ENCODE peak calls at places on chromosomes 3 and 15, in six cellular contexts. H is A172; I is stimulated activated CD8-positive, alpha-beta memory T cell treated with anti-CD3 and anti-CD28 coated beads, Interleukin-4, amount 100 ng/mL, for 1 hour; C is NCI-H69; K is stimulated activated CD4-positive, alpha-beta T cell treated with anti-CD3 and anti-CD28 coated beads, TNF-alpha, amount 100 ng/mL, for 4 hours; B is endothelial cell. A is an unnamed sample.

GRCh38 chr15:90650117-90650955 is 66.8 kb upstream of the BLM start:
- DNase-seq in H (peak), I (no peak), C (no peak), K (no peak), B (peak), A (no peak)

GRCh38 chr3:38111696-38112377 is 25.1 kb downstream of the ACAA1 start:
- DNase-seq in H (no peak), I (no peak), C (no peak), K (no peak), B (no peak), A (no peak)

GRCh38 chr3:53236112-53236841 is 19.5 kb downstream of the TKT start:
- DNase-seq in H (peak), I (no peak), C (peak), K (no peak), B (peak), A (no peak)

GRCh38 chr3:65569845-65570405 is 468.8 kb downstream of the MAGI1 start:
- DNase-seq in H (no peak), I (no peak), C (no peak), K (no peak), B (no peak), A (no peak)

GRCh38 chr3:194323785-194324735 is 27.1 kb downstream of the CPN2 start:
- DNase-seq in H (peak), I (no peak), C (no peak), K (no peak), B (no peak), A (peak)

GRCh38 chr3:28950614-28951013 is 330.3 kb upstream of the RBMS3 start:
- DNase-seq in H (no peak), I (no peak), C (no peak), K (no peak), B (no peak), A (no peak)

GRCh38 chr15:49134683-49135341 is 20.6 kb downstream of the COPS2 start:
- DNase-seq in H (peak), I (no peak), C (no peak), K (no peak), B (no peak), A (no peak)

GRCh38 chr15:90212221-90213079 is 11.3 kb downstream of the SEMA4B start:
- DNase-seq in H (no peak), I (no peak), C (no peak), K (no peak), B (no peak), A (no peak)

GRCh38 chr15:51600114-51600513 is 22.5 kb downstream of the DMXL2 start:
- DNase-seq in H (peak), I (no peak), C (no peak), K (no peak), B (no peak), A (no peak)

GRCh38 chr3:101195951-101196713 is 124.2 kb downstream of the IMPG2 start:
- DNase-seq in H (peak), I (no peak), C (peak), K (no peak), B (no peak), A (peak)

GRCh38 chr15:99121691-99122410 is 17.0 kb downstream of the SYNM start:
- DNase-seq in H (no peak), I (no peak), C (no peak), K (no peak), B (no peak), A (no peak)

GRCh38 chr15:63858881-63859280 is 25.1 kb upstream of the HERC1 start:
- DNase-seq in H (no peak), I (no peak), C (no peak), K (no peak), B (no peak), A (no peak)

GRCh38 chr3:73319179-73319769 is 257.8 kb downstream of the EBLN2 start:
- DNase-seq in H (no peak), I (no peak), C (peak), K (no peak), B (no peak), A (no peak)

GRCh38 chr15:77818484-77819270 is 186.0 kb upstream of the LINGO1 start:
- DNase-seq in H (no peak), I (no peak), C (peak), K (no peak), B (no peak), A (no peak)

GRCh38 chr15:65980824-65981456 is 111.6 kb downstream of the RAB11A start:
- DNase-seq in H (peak), I (no peak), C (peak), K (no peak), B (peak), A (peak)

GRCh38 chr3:171811913-171812321 is 1.6 kb upstream of the PLD1 start:
- DNase-seq in H (peak), I (no peak), C (no peak), K (no peak), B (no peak), A (no peak)

GRCh38 chr15:61032600-61033286 is 196.4 kb downstream of the RORA start:
- DNase-seq in H (no peak), I (no peak), C (peak), K (no peak), B (no peak), A (no peak)

GRCh38 chr3:29331830-29332637 is 51.2 kb downstream of the RBMS3 start:
- DNase-seq in H (no peak), I (no peak), C (no peak), K (no peak), B (no peak), A (no peak)